ENCODE peak calls at places on chromosome 20, in eight cellular contexts. One of them, this sample, is unnamed.

GRCh38 chr20:23656372-23656771 is 18.6 kb upstream of the CST3 start:
- DNase-seq in transverse colon: no peak
- DNase-seq in stomach: no peak
- DNase-seq in GM12878: no peak
- DNase-seq in ovary: no peak
- DNase-seq in A549: no peak
- DNase-seq in H1: peak
- DNase-seq in tibial nerve: no peak
- DNase-seq in this sample: peak

GRCh38 chr20:61866165-61866564 is 199.5 kb downstream of the TAF4 start:
- DNase-seq in transverse colon: no peak
- DNase-seq in stomach: no peak
- DNase-seq in GM12878: no peak
- DNase-seq in ovary: no peak
- DNase-seq in A549: no peak
- DNase-seq in H1: no peak
- DNase-seq in tibial nerve: no peak
- DNase-seq in this sample: no peak

GRCh38 chr20:48019496-48019895 is 234.2 kb upstream of the SULF2 start:
- DNase-seq in transverse colon: no peak
- DNase-seq in stomach: no peak
- DNase-seq in GM12878: no peak
- DNase-seq in ovary: no peak
- DNase-seq in A549: no peak
- DNase-seq in H1: no peak
- DNase-seq in tibial nerve: no peak
- DNase-seq in this sample: no peak

GRCh38 chr20:42836339-42836738 is 353.4 kb downstream of the PTPRT start:
- DNase-seq in transverse colon: no peak
- DNase-seq in stomach: peak
- DNase-seq in GM12878: no peak
- DNase-seq in ovary: no peak
- DNase-seq in A549: no peak
- DNase-seq in H1: no peak
- DNase-seq in tibial nerve: no peak
- DNase-seq in this sample: no peak

GRCh38 chr20:48607544-48607865 is 220.3 kb downstream of the PREX1 start:
- DNase-seq in transverse colon: no peak
- DNase-seq in stomach: no peak
- DNase-seq in GM12878: no peak
- DNase-seq in ovary: no peak
- DNase-seq in A549: no peak
- DNase-seq in H1: no peak
- DNase-seq in tibial nerve: no peak
- DNase-seq in this sample: no peak

GRCh38 chr20:59813948-59814834 is 119.2 kb downstream of the SYCP2 start:
- DNase-seq in transverse colon: no peak
- DNase-seq in stomach: no peak
- DNase-seq in GM12878: no peak
- DNase-seq in ovary: peak
- DNase-seq in A549: no peak
- DNase-seq in H1: peak
- DNase-seq in tibial nerve: peak
- DNase-seq in this sample: peak

GRCh38 chr20:45433316-45433715 is 17.4 kb downstream of the PIGT start:
- DNase-seq in transverse colon: peak
- DNase-seq in stomach: no peak
- DNase-seq in GM12878: no peak
- DNase-seq in ovary: peak
- DNase-seq in A549: no peak
- DNase-seq in H1: no peak
- DNase-seq in tibial nerve: no peak
- DNase-seq in this sample: no peak

GRCh38 chr20:63106108-63106764 is 99.5 kb upstream of the BHLHE23 start:
- DNase-seq in transverse colon: peak
- DNase-seq in stomach: peak
- DNase-seq in GM12878: no peak
- DNase-seq in ovary: no peak
- DNase-seq in A549: peak
- DNase-seq in H1: no peak
- DNase-seq in tibial nerve: no peak
- DNase-seq in this sample: no peak

GRCh38 chr20:59948828-59949720 is 8.9 kb downstream of the FAM217B start:
- DNase-seq in transverse colon: no peak
- DNase-seq in stomach: no peak
- DNase-seq in GM12878: no peak
- DNase-seq in ovary: no peak
- DNase-seq in A549: peak
- DNase-seq in H1: no peak
- DNase-seq in tibial nerve: peak
- DNase-seq in this sample: no peak

GRCh38 chr20:59047938-59048680 is 5.5 kb upstream of the PRELID3B start:
- DNase-seq in transverse colon: peak
- DNase-seq in stomach: no peak
- DNase-seq in GM12878: no peak
- DNase-seq in ovary: no peak
- DNase-seq in A549: peak
- DNase-seq in H1: no peak
- DNase-seq in tibial nerve: no peak
- DNase-seq in this sample: no peak

GRCh38 chr20:56411759-56412472 is at the start of gene CASS4:
- DNase-seq in transverse colon: no peak
- DNase-seq in stomach: no peak
- DNase-seq in GM12878: no peak
- DNase-seq in ovary: peak
- DNase-seq in A549: no peak
- DNase-seq in H1: no peak
- DNase-seq in tibial nerve: peak
- DNase-seq in this sample: no peak
- TF ChIP-seq EP300 in transverse colon: no peak
- TF ChIP-seq EP300 in stomach: no peak
- TF ChIP-seq EP300 in GM12878: no peak
- TF ChIP-seq EP300 in ovary: no peak
- TF ChIP-seq EP300 in A549: no peak
- TF ChIP-seq EP300 in H1: no peak
- TF ChIP-seq EP300 in tibial nerve: peak
- TF ChIP-seq EP300 in this sample: no peak

GRCh38 chr20:5211803-5212714 is 85.3 kb downstream of the CDS2 start:
- DNase-seq in transverse colon: no peak
- DNase-seq in stomach: no peak
- DNase-seq in GM12878: no peak
- DNase-seq in ovary: no peak
- DNase-seq in A549: no peak
- DNase-seq in H1: no peak
- DNase-seq in tibial nerve: no peak
- DNase-seq in this sample: no peak
- TF ChIP-seq EP300 in transverse colon: no peak
- TF ChIP-seq EP300 in stomach: no peak
- TF ChIP-seq EP300 in GM12878: no peak
- TF ChIP-seq EP300 in ovary: no peak
- TF ChIP-seq EP300 in A549: no peak
- TF ChIP-seq EP300 in H1: no peak
- TF ChIP-seq EP300 in tibial nerve: no peak
- TF ChIP-seq EP300 in this sample: no peak

GRCh38 chr20:51249781-51250180 is 226.9 kb upstream of the KCNG1 start:
- DNase-seq in transverse colon: no peak
- DNase-seq in stomach: no peak
- DNase-seq in GM12878: no peak
- DNase-seq in ovary: no peak
- DNase-seq in A549: no peak
- DNase-seq in H1: no peak
- DNase-seq in tibial nerve: no peak
- DNase-seq in this sample: no peak

GRCh38 chr20:51244496-51244895 is 221.6 kb upstream of the KCNG1 start:
- DNase-seq in transverse colon: no peak
- DNase-seq in stomach: no peak
- DNase-seq in GM12878: no peak
- DNase-seq in ovary: no peak
- DNase-seq in A549: no peak
- DNase-seq in H1: no peak
- DNase-seq in tibial nerve: no peak
- DNase-seq in this sample: no peak

DNA sequence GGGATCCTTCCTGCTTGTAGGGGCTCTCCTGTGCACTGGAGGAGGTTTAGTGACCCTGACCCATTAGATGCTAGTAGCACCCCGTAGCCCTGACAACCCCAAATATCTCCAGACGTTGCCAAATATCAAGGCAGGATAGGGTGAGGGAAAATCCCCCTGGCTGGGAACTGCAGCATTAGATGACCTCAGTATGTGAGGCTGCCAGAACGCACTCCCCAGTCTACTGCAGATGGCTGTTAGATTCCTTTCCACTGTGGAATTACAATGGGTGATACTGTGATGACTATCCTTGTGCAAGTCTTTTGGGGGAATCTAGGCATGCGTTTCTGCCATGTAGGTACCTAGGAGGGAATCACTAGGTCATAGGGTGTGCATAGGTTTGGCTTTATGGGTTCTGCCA is 226.3 kb upstream of the KCNG1 start:
- DNase-seq in transverse colon: no peak
- DNase-seq in stomach: no peak
- DNase-seq in GM12878: no peak
- DNase-seq in ovary: no peak
- DNase-seq in A549: no peak
- DNase-seq in H1: no peak
- DNase-seq in tibial nerve: no peak
- DNase-seq in this sample: no peak
- TF ChIP-seq EP300 in transverse colon: no peak
- TF ChIP-seq EP300 in stomach: no peak
- TF ChIP-seq EP300 in GM12878: no peak
- TF ChIP-seq EP300 in ovary: no peak
- TF ChIP-seq EP300 in A549: no peak
- TF ChIP-seq EP300 in H1: no peak
- TF ChIP-seq EP300 in tibial nerve: no peak
- TF ChIP-seq EP300 in this sample: no peak

DNA sequence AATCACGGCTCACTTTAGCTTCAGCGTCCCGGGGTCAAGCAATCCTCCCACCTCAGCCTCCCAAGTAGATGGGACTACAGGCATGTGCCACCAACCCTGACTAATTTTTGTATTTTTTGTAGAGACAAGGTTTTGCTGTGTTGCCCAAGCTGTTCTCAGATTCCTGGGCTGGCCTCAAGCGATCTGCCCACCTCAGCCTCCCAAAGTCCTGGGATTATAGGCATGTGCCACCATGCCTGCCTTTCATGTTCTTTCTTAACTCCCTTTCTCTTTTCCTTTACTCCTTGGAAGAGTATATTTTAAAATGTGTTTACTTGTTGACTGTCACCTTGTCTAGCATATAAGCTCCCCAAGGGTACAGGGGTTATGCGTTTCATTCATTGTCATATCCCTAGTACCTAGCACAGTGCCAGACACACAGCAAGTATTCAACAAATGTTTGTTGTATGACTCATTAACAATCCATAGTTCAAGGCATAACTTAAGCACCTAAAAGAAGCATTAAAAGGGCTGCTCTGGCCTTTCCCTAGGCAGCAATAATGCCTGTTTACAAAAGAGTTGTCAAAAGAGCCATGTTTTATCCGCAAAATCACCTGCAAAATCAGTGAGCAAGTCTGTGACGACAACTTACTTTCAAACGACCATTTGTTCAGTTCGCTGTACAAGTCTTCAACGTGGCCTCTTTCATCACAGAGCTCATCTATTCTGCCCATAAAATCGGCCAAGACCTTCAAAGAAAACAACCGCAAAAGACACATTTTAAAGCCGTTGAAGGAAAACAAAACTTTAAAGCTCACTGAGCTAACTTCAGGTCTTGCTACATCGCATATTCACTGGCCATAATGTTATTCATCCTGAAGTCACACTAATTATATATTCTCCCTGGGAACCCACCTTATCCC is 4.6 kb downstream of the CYP24A1 start:
- DNase-seq in transverse colon: no peak
- DNase-seq in stomach: no peak
- DNase-seq in GM12878: no peak
- DNase-seq in ovary: no peak
- DNase-seq in A549: peak
- DNase-seq in H1: no peak
- DNase-seq in tibial nerve: no peak
- DNase-seq in this sample: no peak
- TF ChIP-seq EP300 in transverse colon: no peak
- TF ChIP-seq EP300 in stomach: no peak
- TF ChIP-seq EP300 in GM12878: no peak
- TF ChIP-seq EP300 in ovary: no peak
- TF ChIP-seq EP300 in A549: no peak
- TF ChIP-seq EP300 in H1: no peak
- TF ChIP-seq EP300 in tibial nerve: no peak
- TF ChIP-seq EP300 in this sample: no peak

GRCh38 chr20:51354769-51355319 is 187.7 kb downstream of the NFATC2 start:
- DNase-seq in transverse colon: no peak
- DNase-seq in stomach: no peak
- DNase-seq in GM12878: no peak
- DNase-seq in ovary: no peak
- DNase-seq in A549: peak
- DNase-seq in H1: no peak
- DNase-seq in tibial nerve: no peak
- DNase-seq in this sample: no peak
- TF ChIP-seq EP300 in transverse colon: no peak
- TF ChIP-seq EP300 in stomach: no peak
- TF ChIP-seq EP300 in GM12878: no peak
- TF ChIP-seq EP300 in ovary: no peak
- TF ChIP-seq EP300 in A549: no peak
- TF ChIP-seq EP300 in H1: no peak
- TF ChIP-seq EP300 in tibial nerve: no peak
- TF ChIP-seq EP300 in this sample: no peak

DNA sequence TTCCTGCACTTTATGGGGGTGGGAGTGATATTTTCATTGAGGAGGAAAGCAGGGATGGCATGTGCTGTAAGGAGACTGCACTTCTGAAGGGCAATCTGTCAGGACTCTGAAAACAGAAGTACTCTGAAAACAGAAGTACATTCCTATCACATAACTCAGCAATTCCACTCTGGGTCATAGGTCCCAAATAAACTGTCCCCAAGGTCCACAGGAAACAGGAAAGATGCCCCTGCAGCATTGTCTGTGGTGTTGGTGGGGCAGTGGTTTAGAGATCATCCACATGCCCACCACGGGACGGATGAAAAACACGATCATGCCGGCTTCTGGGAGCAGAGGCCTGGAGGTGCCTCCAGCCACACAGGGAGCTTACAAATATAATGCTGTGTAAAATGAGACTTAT is 150.3 kb downstream of the OTOR start:
- DNase-seq in transverse colon: no peak
- DNase-seq in stomach: no peak
- DNase-seq in GM12878: no peak
- DNase-seq in ovary: no peak
- DNase-seq in A549: no peak
- DNase-seq in H1: no peak
- DNase-seq in tibial nerve: no peak
- DNase-seq in this sample: no peak
- TF ChIP-seq EP300 in transverse colon: no peak
- TF ChIP-seq EP300 in stomach: no peak
- TF ChIP-seq EP300 in GM12878: no peak
- TF ChIP-seq EP300 in ovary: no peak
- TF ChIP-seq EP300 in A549: no peak
- TF ChIP-seq EP300 in H1: no peak
- TF ChIP-seq EP300 in tibial nerve: no peak
- TF ChIP-seq EP300 in this sample: no peak

GRCh38 chr20:15967334-15967733 is 605.9 kb downstream of the KIF16B start:
- DNase-seq in transverse colon: no peak
- DNase-seq in stomach: no peak
- DNase-seq in GM12878: no peak
- DNase-seq in ovary: no peak
- DNase-seq in A549: no peak
- DNase-seq in H1: no peak
- DNase-seq in tibial nerve: no peak
- DNase-seq in this sample: no peak
- TF ChIP-seq EP300 in transverse colon: no peak
- TF ChIP-seq EP300 in stomach: no peak
- TF ChIP-seq EP300 in GM12878: no peak
- TF ChIP-seq EP300 in ovary: no peak
- TF ChIP-seq EP300 in A549: no peak
- TF ChIP-seq EP300 in H1: no peak
- TF ChIP-seq EP300 in tibial nerve: no peak
- TF ChIP-seq EP300 in this sample: no peak

GRCh38 chr20:10077081-10077471 is 42.3 kb downstream of the ANKEF1 start:
- DNase-seq in transverse colon: peak
- DNase-seq in stomach: no peak
- DNase-seq in GM12878: no peak
- DNase-seq in ovary: no peak
- DNase-seq in A549: no peak
- DNase-seq in H1: peak
- DNase-seq in tibial nerve: no peak
- DNase-seq in this sample: no peak
- TF ChIP-seq EP300 in transverse colon: no peak
- TF ChIP-seq EP300 in stomach: no peak
- TF ChIP-seq EP300 in GM12878: no peak
- TF ChIP-seq EP300 in ovary: no peak
- TF ChIP-seq EP300 in A549: no peak
- TF ChIP-seq EP300 in H1: no peak
- TF ChIP-seq EP300 in tibial nerve: no peak
- TF ChIP-seq EP300 in this sample: no peak